ENCODE peak calls at places on chromosomes 12 and 14, in eight cellular contexts. T is adrenal gland; V is lower lobe of right lung; I is CD8-positive, alpha-beta memory T cell; D is HEK293T; J is neural crest cell; R is G401; A is stimulated activated CD4-positive, alpha-beta T cell treated with anti-CD3 and anti-CD28 coated beads, Interleukin-15, amount 100 ng/mL, for 24 hours. U is an unnamed sample.

GRCh38 chr12:2998789-2999264 is 39.6 kb downstream of the TEAD4 start:
- DNase-seq in T (no peak), V (no peak), I (no peak), D (no peak), J (no peak), R (peak), A (no peak), U (no peak)

GRCh38 chr14:26132061-26132460 is 465.8 kb downstream of the NOVA1 start:
- DNase-seq in T (no peak), V (no peak), I (no peak), D (no peak), J (no peak), R (no peak), A (no peak), U (no peak)

GRCh38 chr12:45989857-45990467 is 412 bp downstream of the SCAF11 start:
- DNase-seq in T (peak), V (peak), I (peak), D (peak), J (no peak), R (no peak), A (peak), U (no peak)

GRCh38 chr14:23114669-23115491 is 4.2 kb downstream of the CEBPE start:
- DNase-seq in T (peak), V (peak), I (no peak), D (no peak), J (no peak), R (no peak), A (no peak), U (no peak)

GRCh38 chr14:95500201-95500681 is 16.2 kb downstream of the SYNE3 start:
- DNase-seq in T (no peak), V (no peak), I (no peak), D (no peak), J (no peak), R (no peak), A (no peak), U (no peak)

GRCh38 chr14:52111583-52111982 is 42.7 kb upstream of the NID2 start:
- DNase-seq in T (no peak), V (no peak), I (no peak), D (no peak), J (no peak), R (no peak), A (no peak), U (no peak)

GRCh38 chr12:31234955-31235867 is 90.7 kb downstream of the SINHCAF start:
- DNase-seq in T (peak), V (peak), I (no peak), D (peak), J (peak), R (peak), A (no peak), U (no peak)

GRCh38 chr12:78641837-78642423 is 222.6 kb upstream of the SYT1 start:
- DNase-seq in T (no peak), V (no peak), I (no peak), D (peak), J (no peak), R (no peak), A (no peak), U (no peak)

GRCh38 chr12:22374499-22374898 is 40.0 kb upstream of the ST8SIA1 start:
- DNase-seq in T (no peak), V (no peak), I (no peak), D (no peak), J (no peak), R (no peak), A (no peak), U (no peak)

GRCh38 chr12:62604856-62605255 is 138.2 kb downstream of the MON2 start:
- DNase-seq in T (no peak), V (no peak), I (no peak), D (no peak), J (no peak), R (peak), A (peak), U (no peak)

U was measured in iPS DF 6.9.